ENCODE peak calls at places on chromosomes 13 and 19, in six cellular contexts. G is uterus, L is HFF-Myc, F is testis, Y is HL-60, N is tibial nerve. K is an unnamed sample.

GRCh38 chr19:5914946-5915781 is 1.1 kb downstream of the CAPS start:
- DNase-seq in Y (no peak), F (no peak), L (no peak), G (no peak), N (no peak), K (no peak)

GRCh38 chr19:34243876-34244578 is 10.3 kb upstream of the GARRE1 start:
- DNase-seq in G (no peak), N (no peak), F (no peak), L (no peak), Y (no peak), K (no peak)

GRCh38 chr19:3210347-3211017 is 14.0 kb upstream of the CELF5 start:
- DNase-seq in Y (peak), L (peak), G (peak), F (peak), N (peak), K (peak)

GRCh38 chr13:114057131-114058050 is 75.0 kb downstream of the RASA3 start:
- DNase-seq in N (no peak), F (no peak), Y (no peak), G (no peak), L (no peak), K (no peak)

GRCh38 chr19:48544856-48545750 is 6.9 kb upstream of the SULT2B1 start:
- DNase-seq in L (no peak), G (no peak), F (no peak), Y (no peak), N (no peak), K (no peak)

GRCh38 chr19:14021474-14021873 is 6.5 kb upstream of the RLN3 start:
- DNase-seq in F (no peak), N (no peak), G (no peak), L (no peak), Y (peak), K (no peak)

GRCh38 chr19:41339936-41340335 is 13.8 kb downstream of the TGFB1 start:
- DNase-seq in L (no peak), G (no peak), F (no peak), Y (no peak), N (no peak), K (no peak)

GRCh38 chr19:43906774-43907173 is 28.3 kb downstream of the ZNF45 start:
- DNase-seq in L (no peak), G (no peak), Y (no peak), N (no peak), F (no peak), K (no peak)

GRCh38 chr19:5539431-5539833 is 28.3 kb downstream of the TINCR start:
- DNase-seq in L (no peak), Y (no peak), G (no peak), F (no peak), N (no peak), K (no peak)

GRCh38 chr13:37209621-37210020 is 104.2 kb upstream of the CSNK1A1L start:
- DNase-seq in G (no peak), L (no peak), F (no peak), Y (no peak), N (no peak), K (no peak)

GRCh38 chr19:5048727-5049553 is 80.0 kb downstream of the KDM4B start:
- DNase-seq in G (peak), L (no peak), N (no peak), Y (no peak), F (no peak), K (peak)

GRCh38 chr19:28929026-28929425 is 283.9 kb downstream of the UQCRFS1 start:
- DNase-seq in N (no peak), G (no peak), Y (no peak), L (no peak), F (no peak), K (peak)

GRCh38 chr19:40219721-40220276 is 1.6 kb upstream of the TTC9B start:
- DNase-seq in L (no peak), N (no peak), Y (no peak), G (no peak), F (no peak), K (peak)

GRCh38 chr19:17347361-17347760 is 10.0 kb downstream of the GTPBP3 start:
- DNase-seq in Y (no peak), L (no peak), N (no peak), G (no peak), F (no peak), K (peak)

GRCh38 chr19:19427302-19427701 is 21.8 kb downstream of the GATAD2A start:
- DNase-seq in N (no peak), F (no peak), L (no peak), Y (no peak), G (no peak), K (no peak)

GRCh38 chr13:60066206-60066605 is 97.5 kb downstream of the DIAPH3 start:
- DNase-seq in G (no peak), Y (no peak), N (no peak), L (no peak), F (no peak), K (no peak)

GRCh38 chr19:58417071-58417470 is 8.6 kb downstream of the ZNF584 start:
- DNase-seq in F (no peak), Y (no peak), N (no peak), G (no peak), L (no peak), K (no peak)

GRCh38 chr13:58531614-58532013 is 900.1 kb downstream of the PCDH17 start:
- DNase-seq in N (no peak), L (no peak), G (no peak), Y (no peak), F (no peak), K (no peak)

GRCh38 chr19:6249296-6249695 is 30.5 kb downstream of the MLLT1 start:
- DNase-seq in N (no peak), L (no peak), G (no peak), F (no peak), Y (no peak), K (peak)

GRCh38 chr19:5002143-5002542 is 33.2 kb downstream of the KDM4B start:
- DNase-seq in L (peak), N (no peak), F (no peak), Y (no peak), G (no peak), K (peak)

GRCh38 chr13:50320297-50320862 is 305.1 kb downstream of the KCNRG start:
- DNase-seq in F (no peak), G (no peak), N (no peak), L (no peak), Y (no peak), K (peak)

GRCh38 chr19:7492142-7493055 is 3.6 kb upstream of the PEX11G start:
- DNase-seq in Y (peak), L (no peak), G (no peak), N (no peak), F (no peak), K (peak)

GRCh38 chr13:33034061-33034460 is 17.8 kb downstream of the KL start:
- DNase-seq in G (no peak), Y (no peak), N (no peak), L (no peak), F (no peak), K (no peak)

GRCh38 chr13:108113407-108113806 is 101.9 kb downstream of the LIG4 start:
- DNase-seq in Y (no peak), F (no peak), N (no peak), L (no peak), G (no peak), K (no peak)

GRCh38 chr19:19300613-19301012 is 19.7 kb downstream of the SUGP1 start:
- DNase-seq in G (no peak), F (no peak), N (no peak), L (no peak), Y (no peak), K (no peak)

GRCh38 chr19:46218160-46218559 is 11.4 kb upstream of the IGFL1 start:
- DNase-seq in Y (no peak), N (no peak), F (peak), L (peak), G (no peak), K (peak)

GRCh38 chr13:39913928-39914327 is 258.5 kb downstream of the COG6 start:
- DNase-seq in Y (no peak), L (no peak), G (no peak), N (peak), F (peak), K (peak)

GRCh38 chr19:11338569-11339253 is 746 bp downstream of the RAB3D start:
- DNase-seq in L (no peak), F (no peak), N (no peak), G (peak), Y (no peak), K (no peak)

GRCh38 chr19:7004313-7004931 is 16.8 kb downstream of the MBD3L2B start:
- DNase-seq in F (no peak), Y (peak), L (no peak), G (no peak), N (no peak), K (no peak)

GRCh38 chr13:85528578-85529215 is 270.5 kb downstream of the SLITRK6 start:
- DNase-seq in F (no peak), L (peak), N (no peak), G (no peak), Y (no peak), K (peak)

GRCh38 chr19:54938906-54939305 is 8.4 kb downstream of the NLRP7 start:
- DNase-seq in Y (no peak), F (no peak), L (no peak), G (no peak), N (no peak), K (no peak)

GRCh38 chr19:48284891-48285290 is 15.0 kb downstream of the ZNF114 start:
- DNase-seq in N (no peak), F (no peak), G (no peak), L (no peak), Y (no peak), K (peak)

GRCh38 chr19:34051255-34051654 is 121.0 kb upstream of the LSM14A start:
- DNase-seq in F (no peak), N (no peak), L (no peak), Y (no peak), G (no peak), K (no peak)

GRCh38 chr19:12969292-12969988 is at the start of gene DAND5:
- DNase-seq in F (peak), Y (no peak), N (no peak), L (no peak), G (no peak), K (no peak)

GRCh38 chr19:23099966-23100365 is 16.9 kb upstream of the ZNF730 start:
- DNase-seq in F (no peak), N (no peak), L (no peak), Y (peak), G (no peak), K (no peak)

GRCh38 chr19:1851581-1852293 is 3.5 kb upstream of the REXO1 start:
- DNase-seq in N (no peak), F (no peak), L (no peak), G (no peak), Y (no peak), K (no peak)

DNA sequence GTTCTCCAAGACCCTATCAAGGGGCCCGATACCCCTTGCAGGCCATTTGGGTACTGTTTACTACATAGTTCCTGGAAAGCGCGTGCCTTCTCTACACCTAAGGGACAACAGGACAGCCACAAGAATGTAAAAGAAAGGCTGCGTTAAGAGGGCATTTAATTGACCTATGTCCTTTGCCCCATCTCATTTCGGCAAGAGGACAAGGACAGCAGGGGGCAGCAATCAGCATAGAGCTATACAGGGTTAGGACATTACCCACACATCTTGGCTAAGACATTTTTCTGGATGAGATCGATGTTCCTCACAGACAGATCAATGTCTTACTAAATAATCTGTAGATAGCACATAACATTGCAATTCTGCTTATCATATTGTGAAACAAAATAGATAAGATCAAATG is 41.2 kb downstream of the FLT3 start:
- DNase-seq in Y (peak), G (no peak), L (no peak), N (peak), F (peak), K (peak)
- TF ChIP-seq CTCF in Y (peak), G (no peak), L (peak), N (no peak), F (no peak), K (peak)

DNA sequence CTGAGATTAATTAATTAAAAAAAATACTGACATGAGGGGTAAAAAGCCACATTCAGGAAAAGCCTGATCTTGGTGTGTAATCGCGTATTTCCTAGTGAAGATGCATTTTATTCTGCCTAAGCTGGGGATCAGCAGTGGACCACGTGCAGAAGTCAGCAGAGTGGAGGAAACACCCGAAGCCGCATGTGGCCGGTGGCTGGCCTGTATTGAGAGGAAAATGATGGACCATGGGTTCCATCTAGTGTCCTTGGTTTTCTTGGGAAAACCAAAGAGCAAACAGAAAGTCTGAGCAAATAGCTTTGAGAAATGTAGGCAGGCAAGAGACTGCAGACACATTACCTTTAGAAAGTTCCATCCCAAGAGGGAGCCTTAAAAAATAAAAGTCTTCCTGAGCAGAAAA is 23.7 kb upstream of the SHISA2 start:
- DNase-seq in Y (no peak), L (no peak), F (peak), G (no peak), N (peak), K (peak)
- TF ChIP-seq CTCF in Y (no peak), L (no peak), F (no peak), G (no peak), N (no peak), K (peak)

GRCh38 chr13:51829236-51829899 is 15.6 kb downstream of the TMEM272 start:
- DNase-seq in N (no peak), L (no peak), Y (no peak), G (no peak), F (no peak), K (no peak)
- TF ChIP-seq CTCF in N (no peak), L (no peak), Y (no peak), G (no peak), F (no peak), K (no peak)

GRCh38 chr19:42872608-42873007 is 6.9 kb downstream of the PSG1 start:
- DNase-seq in Y (no peak), G (no peak), N (no peak), F (no peak), L (no peak), K (peak)
- TF ChIP-seq CTCF in Y (no peak), G (no peak), N (no peak), F (no peak), L (no peak), K (peak)

GRCh38 chr19:50481351-50482149 is 4.9 kb upstream of the GARIN5A start:
- DNase-seq in L (no peak), F (no peak), G (no peak), Y (no peak), N (no peak), K (no peak)
- TF ChIP-seq CTCF in L (no peak), F (no peak), G (no peak), Y (no peak), N (no peak), K (no peak)

GRCh38 chr13:102657630-102658029 is 37.2 kb downstream of the METTL21C start:
- DNase-seq in Y (no peak), F (no peak), G (no peak), N (no peak), L (no peak), K (peak)
- TF ChIP-seq CTCF in Y (no peak), F (no peak), G (no peak), N (no peak), L (no peak), K (peak)

DNA sequence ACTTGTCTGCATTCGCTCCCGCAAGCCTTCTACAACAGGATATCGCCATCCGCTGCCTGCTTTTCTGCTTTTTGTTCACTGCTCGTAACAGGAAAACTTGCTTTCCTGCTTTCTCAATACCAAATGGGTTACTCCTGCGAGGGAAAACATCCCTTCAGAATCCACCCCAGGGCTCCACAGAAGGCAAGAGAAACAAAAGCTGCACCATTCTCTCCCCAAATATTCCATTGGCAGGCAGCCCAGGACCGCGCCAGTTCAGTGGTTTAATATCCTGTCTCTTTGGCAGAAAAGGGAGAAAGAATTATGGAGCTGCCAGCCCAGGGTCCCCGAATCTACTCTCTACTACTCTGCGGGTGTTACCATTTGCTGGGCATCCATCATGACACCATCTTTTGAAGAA is 84.7 kb upstream of the DOCK9 start:
- DNase-seq in F (no peak), G (peak), N (no peak), L (no peak), Y (no peak), K (peak)
- TF ChIP-seq CTCF in F (no peak), G (no peak), N (no peak), L (no peak), Y (no peak), K (no peak)

DNA sequence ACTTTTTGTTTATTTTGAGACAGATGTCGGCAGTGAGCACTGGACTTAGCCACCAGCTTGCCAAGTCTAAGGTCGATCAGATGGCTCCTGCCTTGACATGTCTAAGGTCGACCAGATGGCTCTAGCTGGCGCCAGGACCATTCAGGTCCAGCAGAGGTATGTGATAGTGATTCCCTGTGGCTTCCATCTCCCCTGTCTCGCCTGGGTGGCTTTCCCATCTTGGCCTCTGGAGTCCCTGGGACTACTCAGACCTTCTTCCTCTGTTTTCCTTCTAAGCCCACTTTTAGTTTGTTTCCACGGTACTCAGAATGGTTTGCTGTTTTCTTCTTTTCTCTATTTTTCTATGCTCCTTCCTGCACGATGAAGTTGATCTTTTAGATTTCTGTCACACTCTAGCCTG is 1435.7 kb downstream of the UQCRFS1 start:
- DNase-seq in G (no peak), N (no peak), F (no peak), L (no peak), Y (no peak), K (no peak)
- TF ChIP-seq CTCF in G (no peak), N (no peak), F (no peak), L (no peak), Y (no peak), K (no peak)

GRCh38 chr19:52533901-52534300 is 6.4 kb downstream of the ZNF808 start:
- DNase-seq in N (no peak), Y (peak), G (no peak), L (no peak), F (no peak), K (no peak)

GRCh38 chr19:52532480-52532879 is 5.0 kb downstream of the ZNF808 start:
- DNase-seq in L (no peak), Y (no peak), N (no peak), G (no peak), F (no peak), K (no peak)

GRCh38 chr19:52541608-52542007 is 14.1 kb downstream of the ZNF808 start:
- DNase-seq in F (no peak), L (no peak), N (no peak), G (no peak), Y (no peak), K (no peak)

GRCh38 chr19:52535831-52536800 is 8.6 kb downstream of the ZNF808 start:
- DNase-seq in L (peak), G (peak), N (peak), F (peak), Y (no peak), K (peak)
- TF ChIP-seq CTCF in L (no peak), G (no peak), N (peak), F (no peak), Y (no peak), K (peak)

K was measured in choroid plexus epithelial cell.